ENCODE peak calls at places on chromosomes 1 and 21, in four cellular contexts. One of them, this sample, is unnamed.

GRCh38 chr21:44484498-44485253 is 29.4 kb downstream of the LRRC3 start:
- DNase-seq in MCF 10A: no peak
- DNase-seq in osteocyte: no peak
- DNase-seq in AG09309: no peak
- DNase-seq in this sample: no peak

GRCh38 chr1:245931450-245931849 is 575.6 kb downstream of the SMYD3 start:
- DNase-seq in MCF 10A: no peak
- DNase-seq in osteocyte: no peak
- DNase-seq in AG09309: no peak
- DNase-seq in this sample: no peak

GRCh38 chr1:56097713-56098112 is 481.6 kb downstream of the PLPP3 start:
- DNase-seq in MCF 10A: no peak
- DNase-seq in osteocyte: no peak
- DNase-seq in AG09309: no peak
- DNase-seq in this sample: no peak

GRCh38 chr1:200415693-200416593 is 6.1 kb upstream of the ZNF281 start:
- DNase-seq in AG09309: peak; percentile 92
- DNase-seq in MCF 10A: peak; percentile 99
- DNase-seq in osteocyte: no peak
- DNase-seq in this sample: no peak

GRCh38 chr21:34154878-34155277 is 81.5 kb downstream of the MRPS6 start:
- DNase-seq in osteocyte: no peak
- DNase-seq in MCF 10A: no peak
- DNase-seq in AG09309: no peak
- DNase-seq in this sample: no peak

GRCh38 chr1:246680180-246680579 is 44.0 kb upstream of the SCCPDH start:
- DNase-seq in MCF 10A: no peak
- DNase-seq in osteocyte: no peak
- DNase-seq in AG09309: no peak
- DNase-seq in this sample: no peak

GRCh38 chr21:17640821-17641220 is 28.1 kb upstream of the BTG3 start:
- DNase-seq in osteocyte: no peak
- DNase-seq in MCF 10A: no peak
- DNase-seq in AG09309: no peak
- DNase-seq in this sample: no peak

GRCh38 chr1:41840592-41841246 is 78.0 kb downstream of the HIVEP3 start:
- DNase-seq in osteocyte: no peak
- DNase-seq in MCF 10A: no peak
- DNase-seq in AG09309: no peak
- DNase-seq in this sample: no peak

GRCh38 chr1:145806844-145807243 is 17.1 kb downstream of the RNF115 start:
- DNase-seq in AG09309: no peak
- DNase-seq in osteocyte: no peak
- DNase-seq in MCF 10A: no peak
- DNase-seq in this sample: no peak

GRCh38 chr1:205239078-205239477 is 11.3 kb downstream of the TMCC2 start:
- DNase-seq in AG09309: no peak
- DNase-seq in osteocyte: no peak
- DNase-seq in MCF 10A: no peak
- DNase-seq in this sample: no peak

GRCh38 chr1:224168859-224169380 is 14.1 kb upstream of the DEGS1 start:
- DNase-seq in osteocyte: peak; percentile 23
- DNase-seq in MCF 10A: peak; percentile 50
- DNase-seq in AG09309: no peak
- DNase-seq in this sample: no peak

GRCh38 chr1:1200876-1201810 is 5.2 kb downstream of the TNFRSF18 start:
- DNase-seq in MCF 10A: no peak
- DNase-seq in AG09309: no peak
- DNase-seq in osteocyte: no peak
- DNase-seq in this sample: no peak

GRCh38 chr1:228735871-228736586 is 750 bp downstream of the RHOU start:
- DNase-seq in osteocyte: no peak
- DNase-seq in MCF 10A: no peak
- DNase-seq in AG09309: no peak
- DNase-seq in this sample: no peak
- TF ChIP-seq CTCF in osteocyte: no peak
- TF ChIP-seq CTCF in MCF 10A: no peak
- TF ChIP-seq CTCF in AG09309: no peak
- TF ChIP-seq CTCF in this sample: no peak

GRCh38 chr1:38815903-38816627 is 43.5 kb downstream of the RRAGC start:
- DNase-seq in osteocyte: no peak
- DNase-seq in AG09309: no peak
- DNase-seq in MCF 10A: no peak
- DNase-seq in this sample: no peak
- TF ChIP-seq CTCF in osteocyte: no peak
- TF ChIP-seq CTCF in AG09309: no peak
- TF ChIP-seq CTCF in MCF 10A: no peak
- TF ChIP-seq CTCF in this sample: no peak

DNA sequence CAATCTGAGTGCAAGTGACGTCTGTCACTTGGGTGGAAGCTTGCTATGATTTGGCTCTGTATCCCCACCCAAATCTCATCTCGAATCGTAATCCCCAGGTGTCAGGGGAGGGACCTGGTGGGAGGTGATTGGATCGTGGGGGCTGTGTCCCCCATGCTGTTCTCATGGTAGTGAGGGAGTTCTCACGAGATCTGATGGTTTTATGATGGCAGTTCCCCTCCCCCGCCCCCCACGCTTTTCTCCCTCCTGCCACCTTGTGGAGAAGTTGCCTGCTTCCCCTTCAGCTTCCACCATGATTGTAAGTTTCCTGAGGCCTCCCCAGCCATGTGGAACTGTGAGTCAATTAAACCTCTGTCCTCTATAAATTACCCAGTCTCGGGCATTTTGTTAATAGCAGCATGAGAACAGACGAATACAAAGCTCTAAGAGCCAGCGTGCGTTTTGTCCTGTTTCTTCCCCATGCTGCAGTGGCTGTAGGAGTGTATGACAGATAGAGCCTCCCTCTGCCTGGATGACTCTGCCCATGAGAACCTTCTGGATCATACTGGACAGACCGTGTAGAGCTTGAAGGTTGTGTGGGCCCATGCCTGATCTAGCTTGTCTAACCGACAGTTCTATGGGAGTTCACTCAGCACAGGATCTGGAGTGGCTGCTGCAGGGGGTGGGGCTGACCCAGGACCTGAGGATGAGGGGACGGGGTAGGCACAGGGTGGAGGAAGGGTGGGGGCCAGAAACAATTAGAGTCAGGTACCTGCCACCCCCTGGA is 139.7 kb upstream of the ERRFI1 start:
- DNase-seq in MCF 10A: no peak
- DNase-seq in AG09309: no peak
- DNase-seq in osteocyte: no peak
- DNase-seq in this sample: no peak
- TF ChIP-seq CTCF in MCF 10A: no peak
- TF ChIP-seq CTCF in AG09309: no peak
- TF ChIP-seq CTCF in osteocyte: peak; percentile 30
- TF ChIP-seq CTCF in this sample: peak; percentile 48

GRCh38 chr1:230165526-230165925 is 98.5 kb downstream of the GALNT2 start:
- DNase-seq in MCF 10A: no peak
- DNase-seq in AG09309: no peak
- DNase-seq in osteocyte: peak; percentile 72
- DNase-seq in this sample: no peak

GRCh38 chr1:230170153-230170547 is 103.1 kb downstream of the GALNT2 start:
- DNase-seq in osteocyte: no peak
- DNase-seq in AG09309: no peak
- DNase-seq in MCF 10A: no peak
- DNase-seq in this sample: no peak

GRCh38 chr1:230169454-230170152 is 102.6 kb downstream of the GALNT2 start:
- DNase-seq in MCF 10A: no peak
- DNase-seq in AG09309: no peak
- DNase-seq in osteocyte: peak; percentile 30
- DNase-seq in this sample: no peak

GRCh38 chr1:230166366-230167132 is 99.5 kb downstream of the GALNT2 start:
- DNase-seq in MCF 10A: no peak
- DNase-seq in osteocyte: peak; percentile 32
- DNase-seq in AG09309: no peak
- DNase-seq in this sample: no peak

DNA sequence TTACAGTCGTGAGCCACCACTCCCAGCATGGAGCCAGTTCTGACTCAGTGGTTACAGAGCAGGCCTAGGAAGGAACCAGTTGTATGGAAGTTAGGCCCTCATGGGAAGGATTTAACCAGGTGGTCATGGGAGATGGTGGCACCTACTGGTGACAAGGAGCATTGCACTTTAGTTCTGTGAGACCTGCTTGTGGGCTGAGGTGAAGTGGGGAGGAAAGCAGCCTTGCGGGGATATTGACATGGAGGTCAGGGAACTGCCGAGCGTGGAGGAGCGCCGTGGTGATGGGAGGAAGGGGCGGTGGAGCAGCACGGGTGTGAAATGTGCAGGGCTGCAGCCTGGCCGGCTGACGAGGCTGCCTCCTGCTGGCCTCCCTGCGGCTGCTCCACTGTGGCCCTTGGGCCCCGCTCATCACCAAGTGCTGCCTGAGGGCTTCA is 100.4 kb downstream of the GALNT2 start:
- DNase-seq in MCF 10A: peak; percentile 77
- DNase-seq in AG09309: no peak
- DNase-seq in osteocyte: peak; percentile 40
- DNase-seq in this sample: no peak
- TF ChIP-seq CTCF in MCF 10A: peak; percentile 89
- TF ChIP-seq CTCF in AG09309: peak; percentile 56
- TF ChIP-seq CTCF in osteocyte: peak; percentile 53
- TF ChIP-seq CTCF in this sample: peak; percentile 69

GRCh38 chr1:177913762-177914540 is 55.9 kb downstream of the SEC16B start:
- DNase-seq in osteocyte: no peak
- DNase-seq in AG09309: no peak
- DNase-seq in MCF 10A: peak; percentile 48
- DNase-seq in this sample: no peak
- TF ChIP-seq CTCF in osteocyte: peak; percentile 42
- TF ChIP-seq CTCF in AG09309: peak; percentile 80
- TF ChIP-seq CTCF in MCF 10A: peak; percentile 48
- TF ChIP-seq CTCF in this sample: peak; percentile 64

GRCh38 chr1:105137543-105138444 is 1388.1 kb downstream of the AMY1C start:
- DNase-seq in MCF 10A: peak; percentile 32
- DNase-seq in AG09309: no peak
- DNase-seq in osteocyte: no peak
- DNase-seq in this sample: no peak
- TF ChIP-seq CTCF in MCF 10A: peak; percentile 24
- TF ChIP-seq CTCF in AG09309: no peak
- TF ChIP-seq CTCF in osteocyte: peak; percentile 47
- TF ChIP-seq CTCF in this sample: peak; percentile 69

GRCh38 chr1:46333300-46334029 is 7.1 kb upstream of the NSUN4 start:
- DNase-seq in AG09309: no peak
- DNase-seq in MCF 10A: peak; percentile 49
- DNase-seq in osteocyte: no peak
- DNase-seq in this sample: no peak
- TF ChIP-seq CTCF in AG09309: peak; percentile 22
- TF ChIP-seq CTCF in MCF 10A: no peak
- TF ChIP-seq CTCF in osteocyte: peak; percentile 49
- TF ChIP-seq CTCF in this sample: peak; percentile 58

GRCh38 chr1:23660671-23661070 is 30.9 kb upstream of the RPL11 start:
- DNase-seq in osteocyte: no peak
- DNase-seq in AG09309: no peak
- DNase-seq in MCF 10A: no peak
- DNase-seq in this sample: no peak

GRCh38 chr1:23661887-23662286 is 29.7 kb upstream of the RPL11 start:
- DNase-seq in AG09309: no peak
- DNase-seq in MCF 10A: peak; percentile 59
- DNase-seq in osteocyte: no peak
- DNase-seq in this sample: no peak

DNA sequence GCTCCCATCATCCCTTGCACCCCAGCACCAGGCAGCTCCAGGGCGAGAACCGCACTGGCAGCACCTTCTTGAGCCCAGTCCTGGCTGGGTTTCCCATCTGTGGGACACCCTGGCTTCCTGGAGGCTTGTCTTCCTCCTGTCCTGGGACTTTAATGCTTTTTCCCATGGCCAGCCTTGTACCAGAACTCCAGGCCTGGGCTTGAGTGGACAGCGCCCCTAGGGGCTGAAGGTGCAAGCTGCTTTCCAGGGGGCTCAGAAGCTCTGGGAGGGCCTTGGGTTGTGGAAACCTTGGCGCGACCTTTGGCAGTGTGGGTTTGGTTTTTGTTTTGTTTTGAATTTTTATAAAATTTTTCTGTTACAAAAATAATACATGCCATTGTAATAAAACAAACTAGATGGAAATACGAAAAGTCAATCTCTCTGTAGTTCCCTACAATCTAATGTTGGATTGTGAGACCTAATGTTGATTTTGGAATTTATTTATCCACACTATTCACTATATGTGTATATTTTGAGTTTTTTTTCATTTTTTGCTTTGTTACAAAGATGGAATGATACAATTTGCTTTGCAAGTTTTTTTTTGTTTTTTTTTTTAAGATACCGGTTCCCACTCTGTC is 33.8 kb upstream of the RPL11 start:
- DNase-seq in osteocyte: peak; percentile 89
- DNase-seq in MCF 10A: peak; percentile 57
- DNase-seq in AG09309: no peak
- DNase-seq in this sample: peak; percentile 76
- TF ChIP-seq CTCF in osteocyte: peak; percentile 92
- TF ChIP-seq CTCF in MCF 10A: peak; percentile 57
- TF ChIP-seq CTCF in AG09309: peak; percentile 91
- TF ChIP-seq CTCF in this sample: peak; percentile 91

This sample was measured in type B pancreatic cell.